ENCODE peak calls at places on chromosomes 4 and X, in ten cellular contexts. One of them, this sample, is unnamed.

GRCh38 chrX:865422-865821 is 234.8 kb downstream of the SHOX start:
- DNase-seq in heart right ventricle: no peak
- DNase-seq in right atrium auricular region: no peak
- DNase-seq in psoas muscle: no peak
- DNase-seq in CD8-positive, alpha-beta T cell: no peak
- DNase-seq in esophagus squamous epithelium: no peak
- DNase-seq in fibroblast of lung: no peak
- DNase-seq in mucosa of descending colon: no peak
- DNase-seq in HCT116: no peak
- DNase-seq in adrenal gland: no peak
- DNase-seq in this sample: no peak

GRCh38 chr4:26268246-26268645 is 52.6 kb upstream of the RBPJ start:
- DNase-seq in HCT116: no peak
- DNase-seq in CD8-positive, alpha-beta T cell: no peak
- DNase-seq in adrenal gland: no peak
- DNase-seq in psoas muscle: no peak
- DNase-seq in fibroblast of lung: no peak
- DNase-seq in heart right ventricle: no peak
- DNase-seq in mucosa of descending colon: no peak
- DNase-seq in right atrium auricular region: no peak
- DNase-seq in esophagus squamous epithelium: no peak
- DNase-seq in this sample: no peak

GRCh38 chr4:57055873-57056272 is 54.3 kb downstream of the IGFBP7 start:
- DNase-seq in HCT116: no peak
- DNase-seq in CD8-positive, alpha-beta T cell: no peak
- DNase-seq in heart right ventricle: peak; percentile 54
- DNase-seq in fibroblast of lung: no peak
- DNase-seq in right atrium auricular region: peak; percentile 72
- DNase-seq in psoas muscle: no peak
- DNase-seq in mucosa of descending colon: no peak
- DNase-seq in esophagus squamous epithelium: no peak
- DNase-seq in adrenal gland: no peak
- DNase-seq in this sample: peak; percentile 42

GRCh38 chr4:158179465-158179864 is 6.6 kb upstream of the GASK1B start:
- DNase-seq in heart right ventricle: no peak
- DNase-seq in right atrium auricular region: no peak
- DNase-seq in mucosa of descending colon: no peak
- DNase-seq in fibroblast of lung: no peak
- DNase-seq in adrenal gland: no peak
- DNase-seq in CD8-positive, alpha-beta T cell: no peak
- DNase-seq in esophagus squamous epithelium: no peak
- DNase-seq in HCT116: no peak
- DNase-seq in psoas muscle: no peak
- DNase-seq in this sample: no peak

GRCh38 chrX:1400731-1401471 is 9.0 kb upstream of the SLC25A6 start:
- DNase-seq in right atrium auricular region: no peak
- DNase-seq in adrenal gland: no peak
- DNase-seq in HCT116: peak; percentile 40
- DNase-seq in fibroblast of lung: no peak
- DNase-seq in esophagus squamous epithelium: no peak
- DNase-seq in mucosa of descending colon: no peak
- DNase-seq in psoas muscle: peak; percentile 4
- DNase-seq in CD8-positive, alpha-beta T cell: no peak
- DNase-seq in heart right ventricle: peak; percentile 8
- DNase-seq in this sample: peak; percentile 10

GRCh38 chr4:185592845-185593488 is 57.7 kb upstream of the PDLIM3 start:
- DNase-seq in CD8-positive, alpha-beta T cell: no peak
- DNase-seq in esophagus squamous epithelium: no peak
- DNase-seq in fibroblast of lung: no peak
- DNase-seq in adrenal gland: no peak
- DNase-seq in heart right ventricle: no peak
- DNase-seq in HCT116: no peak
- DNase-seq in psoas muscle: no peak
- DNase-seq in right atrium auricular region: no peak
- DNase-seq in mucosa of descending colon: no peak
- DNase-seq in this sample: no peak

GRCh38 chr4:94448815-94449375 is 2.8 kb upstream of the PDLIM5 start:
- DNase-seq in HCT116: no peak
- DNase-seq in heart right ventricle: no peak
- DNase-seq in CD8-positive, alpha-beta T cell: no peak
- DNase-seq in mucosa of descending colon: no peak
- DNase-seq in adrenal gland: no peak
- DNase-seq in esophagus squamous epithelium: no peak
- DNase-seq in right atrium auricular region: no peak
- DNase-seq in fibroblast of lung: no peak
- DNase-seq in psoas muscle: no peak
- DNase-seq in this sample: no peak

GRCh38 chr4:155802573-155802972 is 43.8 kb downstream of the GUCY1B1 start:
- DNase-seq in fibroblast of lung: peak; percentile 51
- DNase-seq in mucosa of descending colon: no peak
- DNase-seq in psoas muscle: no peak
- DNase-seq in heart right ventricle: no peak
- DNase-seq in CD8-positive, alpha-beta T cell: no peak
- DNase-seq in adrenal gland: no peak
- DNase-seq in HCT116: no peak
- DNase-seq in esophagus squamous epithelium: no peak
- DNase-seq in right atrium auricular region: no peak
- DNase-seq in this sample: no peak

GRCh38 chr4:148192526-148192925 is 249.7 kb downstream of the NR3C2 start:
- DNase-seq in mucosa of descending colon: peak; percentile 29
- DNase-seq in fibroblast of lung: no peak
- DNase-seq in heart right ventricle: no peak
- DNase-seq in HCT116: no peak
- DNase-seq in CD8-positive, alpha-beta T cell: no peak
- DNase-seq in psoas muscle: no peak
- DNase-seq in esophagus squamous epithelium: no peak
- DNase-seq in adrenal gland: no peak
- DNase-seq in right atrium auricular region: no peak
- DNase-seq in this sample: no peak

GRCh38 chr4:22850055-22850454 is 157.3 kb downstream of the GBA3 start:
- DNase-seq in psoas muscle: no peak
- DNase-seq in right atrium auricular region: no peak
- DNase-seq in CD8-positive, alpha-beta T cell: no peak
- DNase-seq in heart right ventricle: no peak
- DNase-seq in adrenal gland: no peak
- DNase-seq in HCT116: no peak
- DNase-seq in esophagus squamous epithelium: no peak
- DNase-seq in mucosa of descending colon: no peak
- DNase-seq in fibroblast of lung: no peak
- DNase-seq in this sample: no peak

GRCh38 chr4:82268050-82268825 is 105.6 kb downstream of the HNRNPD start:
- DNase-seq in esophagus squamous epithelium: no peak
- DNase-seq in HCT116: peak; percentile 29
- DNase-seq in right atrium auricular region: peak; percentile 68
- DNase-seq in psoas muscle: peak; percentile 42
- DNase-seq in CD8-positive, alpha-beta T cell: peak; percentile 42
- DNase-seq in adrenal gland: peak; percentile 67
- DNase-seq in heart right ventricle: peak; percentile 23
- DNase-seq in fibroblast of lung: peak; percentile 37
- DNase-seq in mucosa of descending colon: peak; percentile 55
- DNase-seq in this sample: peak; percentile 28

DNA sequence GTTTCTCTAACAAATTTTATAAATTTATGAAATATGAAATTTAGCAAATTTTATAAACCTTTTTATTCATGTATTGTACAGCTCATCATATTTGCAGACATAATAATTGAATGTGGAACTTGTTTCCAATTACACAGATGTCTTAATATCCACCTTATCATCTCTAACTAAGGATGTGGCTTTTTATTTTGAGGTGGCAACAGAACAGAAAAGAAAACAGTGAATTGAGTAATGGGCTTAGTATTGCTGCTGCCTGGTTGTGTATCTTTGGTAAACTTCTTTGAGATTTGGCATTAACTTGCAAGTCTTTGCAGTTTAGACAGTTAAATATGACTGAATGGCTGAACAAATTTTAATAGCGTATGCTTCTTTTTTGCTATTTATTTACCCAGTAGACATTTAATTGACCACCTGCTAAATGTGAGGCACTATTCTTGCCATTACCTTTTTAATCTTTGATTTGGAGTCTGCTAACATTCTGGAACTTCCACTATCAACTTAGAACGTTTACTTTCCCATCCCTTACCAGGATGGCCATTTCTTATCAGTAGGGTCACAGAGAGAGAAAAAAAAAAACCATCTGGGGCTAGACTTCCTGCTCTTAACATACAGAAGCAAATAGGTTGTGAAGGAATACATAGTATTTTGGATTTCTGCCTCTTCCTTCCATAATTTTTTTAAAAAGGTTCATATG is 44.8 kb downstream of the CLCN3 start:
- DNase-seq in esophagus squamous epithelium: no peak
- DNase-seq in psoas muscle: no peak
- DNase-seq in HCT116: no peak
- DNase-seq in heart right ventricle: no peak
- DNase-seq in fibroblast of lung: peak; percentile 23
- DNase-seq in adrenal gland: no peak
- DNase-seq in mucosa of descending colon: no peak
- DNase-seq in right atrium auricular region: no peak
- DNase-seq in CD8-positive, alpha-beta T cell: no peak
- DNase-seq in this sample: no peak
- H3K4me1 ChIP-seq in esophagus squamous epithelium: no peaks in the 10 kb centered on the region
- H3K4me1 ChIP-seq in psoas muscle: peaks cover 39% of the 10 kb centered on the region
- H3K4me1 ChIP-seq in HCT116: peaks cover 21% of the 10 kb centered on the region
- H3K4me1 ChIP-seq in heart right ventricle: peaks cover 52% of the 10 kb centered on the region
- H3K4me1 ChIP-seq in fibroblast of lung: no peaks in the 10 kb centered on the region
- H3K4me1 ChIP-seq in adrenal gland: peaks cover 8% of the 10 kb centered on the region
- H3K4me1 ChIP-seq in mucosa of descending colon: peaks cover 26% of the 10 kb centered on the region
- H3K4me1 ChIP-seq in right atrium auricular region: peaks cover 26% of the 10 kb centered on the region
- H3K4me1 ChIP-seq in CD8-positive, alpha-beta T cell: peaks cover 15% of the 10 kb centered on the region
- H3K4me1 ChIP-seq in this sample: peaks cover 40% of the 10 kb centered on the region

DNA sequence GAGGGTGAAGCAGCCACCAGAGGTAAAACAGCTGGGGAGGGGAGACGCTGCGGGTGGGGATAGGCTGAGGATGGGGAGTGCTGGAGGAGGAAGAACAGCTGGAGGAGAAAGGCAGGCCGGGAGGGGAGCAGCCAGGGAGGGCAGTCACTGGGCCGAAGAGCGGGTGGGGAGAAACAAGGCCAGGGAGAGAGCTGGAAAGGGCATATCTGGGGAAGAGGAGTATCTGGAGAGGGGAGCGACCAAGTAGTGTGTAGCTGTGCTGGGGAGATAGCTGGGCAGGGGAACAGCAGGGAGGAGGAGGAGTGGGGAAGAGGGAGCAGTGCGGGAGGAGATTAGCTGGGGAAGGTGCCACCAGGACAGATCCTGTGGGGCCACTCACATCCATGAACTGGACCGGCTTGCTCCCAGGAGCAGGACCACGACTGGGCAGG is 2.7 kb downstream of the SLC38A5 start:
- DNase-seq in right atrium auricular region: no peak
- DNase-seq in CD8-positive, alpha-beta T cell: no peak
- DNase-seq in HCT116: no peak
- DNase-seq in heart right ventricle: no peak
- DNase-seq in adrenal gland: no peak
- DNase-seq in mucosa of descending colon: no peak
- DNase-seq in fibroblast of lung: no peak
- DNase-seq in esophagus squamous epithelium: no peak
- DNase-seq in psoas muscle: no peak
- DNase-seq in this sample: no peak
- H3K4me3 ChIP-seq in right atrium auricular region: peak overlapping the region; percentile 33
- H3K4me3 ChIP-seq in CD8-positive, alpha-beta T cell: no peak overlapping the region
- H3K4me3 ChIP-seq in HCT116: peak overlapping the region; percentile 62
- H3K4me3 ChIP-seq in heart right ventricle: no peak overlapping the region
- H3K4me3 ChIP-seq in adrenal gland: no peak overlapping the region
- H3K4me3 ChIP-seq in mucosa of descending colon: no peak overlapping the region
- H3K4me3 ChIP-seq in fibroblast of lung: peak overlapping the region; percentile 56
- H3K4me3 ChIP-seq in esophagus squamous epithelium: peak overlapping the region; percentile 59
- H3K4me3 ChIP-seq in psoas muscle: no peak overlapping the region
- H3K4me3 ChIP-seq in this sample: no peak overlapping the region

GRCh38 chr4:165355900-165356300 is 22.9 kb upstream of the CPE start:
- DNase-seq in adrenal gland: peak; percentile 55
- DNase-seq in psoas muscle: no peak
- DNase-seq in HCT116: peak; percentile 59
- DNase-seq in esophagus squamous epithelium: no peak
- DNase-seq in heart right ventricle: no peak
- DNase-seq in right atrium auricular region: no peak
- DNase-seq in mucosa of descending colon: peak; percentile 38
- DNase-seq in fibroblast of lung: peak; percentile 50
- DNase-seq in CD8-positive, alpha-beta T cell: no peak
- DNase-seq in this sample: no peak
- TF ChIP-seq CTCF in adrenal gland: peak; percentile 26
- TF ChIP-seq CTCF in psoas muscle: peak; percentile 18
- TF ChIP-seq CTCF in HCT116: peak; percentile 67
- TF ChIP-seq CTCF in esophagus squamous epithelium: peak; percentile 7
- TF ChIP-seq CTCF in heart right ventricle: peak; percentile 43
- TF ChIP-seq CTCF in right atrium auricular region: peak; percentile 57
- TF ChIP-seq CTCF in mucosa of descending colon: no peak
- TF ChIP-seq CTCF in fibroblast of lung: peak; percentile 64
- TF ChIP-seq CTCF in CD8-positive, alpha-beta T cell: no peak
- TF ChIP-seq CTCF in this sample: peak; percentile 62

GRCh38 chr4:140103676-140104075 is 50.3 kb downstream of the MAML3 start:
- DNase-seq in fibroblast of lung: peak; percentile 64
- DNase-seq in psoas muscle: no peak
- DNase-seq in CD8-positive, alpha-beta T cell: peak; percentile 47
- DNase-seq in HCT116: no peak
- DNase-seq in adrenal gland: peak; percentile 61
- DNase-seq in esophagus squamous epithelium: no peak
- DNase-seq in heart right ventricle: no peak
- DNase-seq in right atrium auricular region: no peak
- DNase-seq in mucosa of descending colon: no peak
- DNase-seq in this sample: no peak

GRCh38 chr4:140102406-140102805 is 51.6 kb downstream of the MAML3 start:
- DNase-seq in adrenal gland: no peak
- DNase-seq in heart right ventricle: no peak
- DNase-seq in HCT116: no peak
- DNase-seq in esophagus squamous epithelium: no peak
- DNase-seq in right atrium auricular region: no peak
- DNase-seq in mucosa of descending colon: no peak
- DNase-seq in psoas muscle: no peak
- DNase-seq in CD8-positive, alpha-beta T cell: no peak
- DNase-seq in fibroblast of lung: peak; percentile 38
- DNase-seq in this sample: no peak

GRCh38 chr4:140099993-140100392 is 54.0 kb downstream of the MAML3 start:
- DNase-seq in psoas muscle: peak; percentile 34
- DNase-seq in CD8-positive, alpha-beta T cell: no peak
- DNase-seq in right atrium auricular region: peak; percentile 68
- DNase-seq in esophagus squamous epithelium: no peak
- DNase-seq in adrenal gland: peak; percentile 70
- DNase-seq in mucosa of descending colon: peak; percentile 39
- DNase-seq in HCT116: no peak
- DNase-seq in heart right ventricle: peak; percentile 27
- DNase-seq in fibroblast of lung: no peak
- DNase-seq in this sample: peak; percentile 42

GRCh38 chr4:140098481-140099132 is 55.4 kb downstream of the MAML3 start:
- DNase-seq in psoas muscle: no peak
- DNase-seq in CD8-positive, alpha-beta T cell: no peak
- DNase-seq in esophagus squamous epithelium: no peak
- DNase-seq in heart right ventricle: no peak
- DNase-seq in fibroblast of lung: peak; percentile 87
- DNase-seq in adrenal gland: no peak
- DNase-seq in mucosa of descending colon: no peak
- DNase-seq in right atrium auricular region: no peak
- DNase-seq in HCT116: peak; percentile 64
- DNase-seq in this sample: no peak

DNA sequence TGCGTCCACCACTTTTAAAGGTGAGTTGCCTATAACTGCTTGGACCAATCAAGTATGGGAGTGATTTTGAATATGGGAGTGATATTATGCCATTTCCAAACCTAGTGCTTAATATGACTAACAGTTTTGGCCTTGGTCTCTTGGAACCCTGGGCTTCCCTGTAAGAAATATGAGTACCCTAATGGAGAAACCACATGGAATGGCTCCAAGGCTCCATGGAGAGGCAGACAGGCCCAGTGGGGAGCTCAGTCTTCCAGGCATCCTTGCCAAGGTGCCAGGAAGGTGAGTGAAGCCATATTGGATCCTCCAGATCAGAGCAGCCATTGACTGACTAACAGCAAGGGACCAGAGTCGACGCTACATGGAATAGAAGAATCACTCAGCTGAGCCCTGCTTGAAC is 53.2 kb downstream of the MAML3 start:
- DNase-seq in heart right ventricle: no peak
- DNase-seq in HCT116: no peak
- DNase-seq in fibroblast of lung: peak; percentile 56
- DNase-seq in CD8-positive, alpha-beta T cell: no peak
- DNase-seq in right atrium auricular region: no peak
- DNase-seq in esophagus squamous epithelium: no peak
- DNase-seq in adrenal gland: peak; percentile 41
- DNase-seq in psoas muscle: no peak
- DNase-seq in mucosa of descending colon: no peak
- DNase-seq in this sample: no peak
- H3K4me1 ChIP-seq in heart right ventricle: peaks cover 50% of the 10 kb centered on the region
- H3K4me1 ChIP-seq in HCT116: peaks cover 49% of the 10 kb centered on the region
- H3K4me1 ChIP-seq in fibroblast of lung: peaks cover 25% of the 10 kb centered on the region
- H3K4me1 ChIP-seq in CD8-positive, alpha-beta T cell: peaks cover 33% of the 10 kb centered on the region
- H3K4me1 ChIP-seq in right atrium auricular region: peaks cover 42% of the 10 kb centered on the region
- H3K4me1 ChIP-seq in esophagus squamous epithelium: peaks cover 27% of the 10 kb centered on the region
- H3K4me1 ChIP-seq in adrenal gland: peaks cover 22% of the 10 kb centered on the region
- H3K4me1 ChIP-seq in psoas muscle: peaks cover 23% of the 10 kb centered on the region
- H3K4me1 ChIP-seq in mucosa of descending colon: no peaks in the 10 kb centered on the region
- H3K4me1 ChIP-seq in this sample: peaks cover 45% of the 10 kb centered on the region